ENCODE peak calls at places on chromosome 18, in nine cellular contexts. G, B, H, E, K, X, F, P and L are unnamed samples.

GRCh38 chr18:2536493-2536892 is 34.8 kb downstream of the METTL4 start:
- DNase-seq in G (no peak), B (peak), H (peak), E (no peak), K (no peak), X (no peak), F (no peak), P (peak), L (no peak)

GRCh38 chr18:14976736-14977430 is 228.9 kb downstream of the ANKRD30B start:
- DNase-seq in G (peak), B (peak), H (no peak), E (no peak), K (no peak), X (peak), F (no peak), P (no peak), L (no peak)

GRCh38 chr18:6997802-6998201 is 119.8 kb downstream of the LAMA1 start:
- DNase-seq in G (no peak), B (peak), H (no peak), E (no peak), K (no peak), X (no peak), F (no peak), P (peak), L (no peak)

GRCh38 chr18:848062-848795 is 36.2 kb upstream of the YES1 start:
- DNase-seq in G (no peak), B (no peak), H (peak), E (no peak), K (no peak), X (no peak), F (no peak), P (no peak), L (no peak)

GRCh38 chr18:60894254-60894945 is 438.8 kb upstream of the CDH20 start:
- DNase-seq in G (peak), B (no peak), H (no peak), E (no peak), K (no peak), X (no peak), F (no peak), P (peak), L (no peak)

GRCh38 chr18:10399465-10399864 is 55.0 kb upstream of the APCDD1 start:
- DNase-seq in G (no peak), B (no peak), H (no peak), E (no peak), K (no peak), X (no peak), F (no peak), P (no peak), L (no peak)

GRCh38 chr18:10202947-10203346 is 251.5 kb upstream of the APCDD1 start:
- DNase-seq in G (no peak), B (no peak), H (no peak), E (no peak), K (no peak), X (no peak), F (no peak), P (no peak), L (no peak)

GRCh38 chr18:49460958-49461601 is 635 bp upstream of the DYM start:
- DNase-seq in G (no peak), B (no peak), H (no peak), E (no peak), K (no peak), X (no peak), F (no peak), P (peak), L (no peak)

GRCh38 chr18:39835303-39836030 is 2119.6 kb upstream of the PIK3C3 start:
- DNase-seq in G (no peak), B (peak), H (peak), E (no peak), K (no peak), X (no peak), F (no peak), P (no peak), L (no peak)

GRCh38 chr18:55587341-55588000 is 521 bp downstream of the TCF4 start:
- DNase-seq in G (no peak), B (peak), H (no peak), E (no peak), K (no peak), X (no peak), F (no peak), P (peak), L (peak)

GRCh38 chr18:79552696-79553095 is 126.9 kb upstream of the CTDP1 start:
- DNase-seq in G (no peak), B (no peak), H (no peak), E (no peak), K (no peak), X (no peak), F (no peak), P (no peak), L (no peak)

GRCh38 chr18:79988925-79989361 is 580 bp upstream of the TXNL4A start:
- DNase-seq in G (peak), B (peak), H (peak), E (no peak), K (no peak), X (no peak), F (no peak), P (peak), L (no peak)

GRCh38 chr18:79874553-79875530 is 76.6 kb downstream of the SLC66A2 start:
- DNase-seq in G (no peak), B (no peak), H (no peak), E (no peak), K (no peak), X (no peak), F (no peak), P (no peak), L (no peak)

GRCh38 chr18:62669225-62669624 is 46.1 kb upstream of the PHLPP1 start:
- DNase-seq in G (no peak), B (no peak), H (no peak), E (no peak), K (no peak), X (no peak), F (no peak), P (no peak), L (no peak)

GRCh38 chr18:44880170-44880569 is 199.5 kb downstream of the SETBP1 start:
- DNase-seq in G (no peak), B (peak), H (no peak), E (no peak), K (no peak), X (no peak), F (no peak), P (peak), L (no peak)

GRCh38 chr18:57819671-57820460 is 16.8 kb upstream of the ATP8B1 start:
- DNase-seq in G (peak), B (peak), H (peak), E (no peak), K (no peak), X (peak), F (peak), P (peak), L (no peak)

GRCh38 chr18:55906533-55906932 is 318.5 kb upstream of the TCF4 start:
- DNase-seq in G (no peak), B (no peak), H (no peak), E (no peak), K (no peak), X (no peak), F (no peak), P (no peak), L (no peak)

GRCh38 chr18:2108581-2108980 is 462.7 kb downstream of the METTL4 start:
- DNase-seq in G (no peak), B (no peak), H (no peak), E (no peak), K (no peak), X (no peak), F (no peak), P (no peak), L (no peak)

GRCh38 chr18:29191263-29191662 is 1014.3 kb upstream of the CDH2 start:
- DNase-seq in G (no peak), B (peak), H (peak), E (no peak), K (no peak), X (no peak), F (peak), P (peak), L (no peak)

GRCh38 chr18:14086459-14087231 is 45.6 kb downstream of the ZNF519 start:
- DNase-seq in G (no peak), B (peak), H (peak), E (no peak), K (no peak), X (no peak), F (no peak), P (peak), L (peak)

GRCh38 chr18:13457327-13457726 is 238.8 kb downstream of the LDLRAD4 start:
- DNase-seq in G (no peak), B (no peak), H (no peak), E (no peak), K (no peak), X (no peak), F (no peak), P (no peak), L (no peak)

GRCh38 chr18:46437019-46437418 is 220.0 kb downstream of the LOXHD1 start:
- DNase-seq in G (no peak), B (no peak), H (no peak), E (no peak), K (no peak), X (no peak), F (no peak), P (no peak), L (no peak)

GRCh38 chr18:42271656-42272355 is 316.8 kb downstream of the PIK3C3 start:
- DNase-seq in G (no peak), B (no peak), H (no peak), E (no peak), K (no peak), X (no peak), F (no peak), P (no peak), L (no peak)

GRCh38 chr18:28149810-28150420 is 27.0 kb downstream of the CDH2 start:
- DNase-seq in G (no peak), B (no peak), H (no peak), E (no peak), K (no peak), X (no peak), F (no peak), P (no peak), L (no peak)

GRCh38 chr18:48975221-48975816 is 24.6 kb upstream of the SMAD7 start:
- DNase-seq in G (no peak), B (no peak), H (no peak), E (no peak), K (no peak), X (no peak), F (no peak), P (no peak), L (no peak)

GRCh38 chr18:45802814-45803492 is 22.5 kb upstream of the SIGLEC15 start:
- DNase-seq in G (peak), B (peak), H (peak), E (no peak), K (no peak), X (no peak), F (peak), P (peak), L (no peak)

GRCh38 chr18:4134691-4135090 is 320.4 kb downstream of the DLGAP1 start:
- DNase-seq in G (no peak), B (no peak), H (no peak), E (no peak), K (no peak), X (no peak), F (no peak), P (no peak), L (no peak)

GRCh38 chr18:63155910-63156773 is 163.4 kb downstream of the BCL2 start:
- DNase-seq in G (no peak), B (no peak), H (no peak), E (no peak), K (no peak), X (no peak), F (no peak), P (no peak), L (no peak)

GRCh38 chr18:26468931-26469340 is 79.4 kb downstream of the KCTD1 start:
- DNase-seq in G (no peak), B (no peak), H (peak), E (no peak), K (no peak), X (no peak), F (no peak), P (no peak), L (peak)

GRCh38 chr18:3703732-3704176 is 253.8 kb downstream of the TGIF1 start:
- DNase-seq in G (peak), B (peak), H (peak), E (peak), K (peak), X (peak), F (peak), P (peak), L (peak)

GRCh38 chr18:50044402-50044801 is 150.5 kb downstream of the MYO5B start:
- DNase-seq in G (no peak), B (no peak), H (no peak), E (no peak), K (no peak), X (no peak), F (no peak), P (no peak), L (no peak)

GRCh38 chr18:58861353-58861752 is 3.3 kb upstream of the ZNF532 start:
- DNase-seq in G (no peak), B (no peak), H (no peak), E (no peak), K (no peak), X (no peak), F (no peak), P (no peak), L (no peak)

DNA sequence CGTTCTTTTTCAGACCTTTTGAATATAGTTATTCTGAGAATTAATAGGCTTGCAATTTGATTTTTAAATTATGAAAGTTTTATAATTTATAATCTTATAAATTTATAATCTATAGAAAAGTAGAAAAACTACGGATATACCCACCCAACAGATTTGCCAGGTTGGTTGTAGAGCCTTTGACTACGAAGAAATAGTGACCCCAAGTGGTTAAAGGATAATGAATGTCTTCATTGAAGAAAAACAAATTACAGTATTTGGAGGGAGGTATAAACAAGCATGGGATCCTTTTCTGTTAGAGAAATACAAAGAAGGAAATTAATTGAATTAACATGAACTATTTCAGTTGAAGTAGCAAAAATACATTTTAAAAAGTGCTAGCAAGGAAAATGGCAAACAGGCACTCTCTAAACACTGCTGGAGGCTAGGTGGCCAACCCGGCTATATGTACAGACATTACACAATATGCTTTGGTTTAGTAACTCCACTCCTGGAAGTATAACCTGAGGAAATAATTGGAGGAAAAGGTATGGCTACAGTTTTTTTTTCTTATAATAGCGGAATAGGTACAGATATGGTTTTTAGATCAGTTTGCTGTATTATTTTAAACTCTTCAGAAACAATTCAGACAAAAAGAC is 110.9 kb downstream of the MIB1 start:
- DNase-seq in G (no peak), B (peak), H (peak), E (no peak), K (no peak), X (no peak), F (no peak), P (peak), L (no peak)
- TF ChIP-seq CTCF in G (no peak), B (peak), H (peak), E (no peak), K (peak), X (no peak), F (peak), P (peak), L (peak)

GRCh38 chr18:43789234-43790000 is 512.1 kb upstream of the SYT4 start:
- DNase-seq in G (no peak), B (peak), H (no peak), E (no peak), K (no peak), X (no peak), F (no peak), P (peak), L (no peak)
- TF ChIP-seq CTCF in G (no peak), B (peak), H (no peak), E (no peak), K (peak), X (no peak), F (peak), P (peak), L (no peak)

GRCh38 chr18:47777626-47778025 is 152.8 kb downstream of the SMAD2 start:
- DNase-seq in G (no peak), B (no peak), H (no peak), E (no peak), K (no peak), X (no peak), F (no peak), P (no peak), L (no peak)
- TF ChIP-seq CTCF in G (no peak), B (no peak), H (no peak), E (no peak), K (no peak), X (no peak), F (no peak), P (no peak), L (no peak)

DNA sequence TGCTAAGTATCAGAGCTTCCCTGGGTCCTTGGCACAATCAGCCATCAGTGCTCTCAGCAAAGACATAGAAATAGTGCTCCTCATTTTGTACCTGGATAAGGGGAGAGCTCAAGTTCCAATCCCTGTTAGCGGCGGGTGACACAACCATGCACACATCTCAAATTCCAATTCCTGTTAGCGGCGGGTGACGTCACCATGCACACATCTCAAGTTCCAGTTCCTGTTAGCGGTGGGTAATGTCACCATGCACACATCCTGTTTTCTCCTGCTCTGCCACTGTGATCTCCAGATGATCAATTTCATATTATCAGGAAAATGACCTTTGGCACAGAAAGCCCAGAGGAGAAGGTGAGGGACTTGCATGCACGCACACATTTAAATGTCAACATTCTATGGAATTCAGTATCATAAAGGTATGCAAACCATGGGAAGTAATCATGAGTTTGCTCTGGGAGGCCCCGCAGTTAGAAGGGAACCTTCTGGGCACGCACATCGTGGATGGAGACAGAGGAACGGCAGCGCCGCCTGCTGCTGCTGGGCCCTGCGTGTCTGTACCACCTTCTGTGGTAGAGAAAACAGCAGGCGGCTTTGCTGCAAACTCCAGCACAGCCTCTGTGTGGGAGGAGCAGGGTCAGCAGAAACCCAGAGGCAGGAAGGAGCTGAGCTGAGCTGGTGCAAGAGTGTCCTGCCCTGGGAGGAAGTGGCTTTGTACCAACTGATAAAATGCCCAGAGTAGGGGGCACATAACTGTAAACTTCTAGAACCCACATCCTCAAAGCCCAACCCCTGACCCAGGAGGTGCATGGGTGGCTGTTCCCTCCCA is 77.8 kb downstream of the MBP start:
- DNase-seq in G (peak), B (peak), H (peak), E (no peak), K (peak), X (peak), F (peak), P (peak), L (peak)
- TF ChIP-seq CTCF in G (peak), B (peak), H (peak), E (no peak), K (peak), X (peak), F (peak), P (peak), L (peak)

GRCh38 chr18:35917043-35917442 is 55.4 kb upstream of the RMP24 start:
- DNase-seq in G (no peak), B (no peak), H (no peak), E (no peak), K (no peak), X (peak), F (no peak), P (no peak), L (no peak)
- TF ChIP-seq CTCF in G (peak), B (no peak), H (no peak), E (no peak), K (no peak), X (no peak), F (no peak), P (no peak), L (no peak)

DNA sequence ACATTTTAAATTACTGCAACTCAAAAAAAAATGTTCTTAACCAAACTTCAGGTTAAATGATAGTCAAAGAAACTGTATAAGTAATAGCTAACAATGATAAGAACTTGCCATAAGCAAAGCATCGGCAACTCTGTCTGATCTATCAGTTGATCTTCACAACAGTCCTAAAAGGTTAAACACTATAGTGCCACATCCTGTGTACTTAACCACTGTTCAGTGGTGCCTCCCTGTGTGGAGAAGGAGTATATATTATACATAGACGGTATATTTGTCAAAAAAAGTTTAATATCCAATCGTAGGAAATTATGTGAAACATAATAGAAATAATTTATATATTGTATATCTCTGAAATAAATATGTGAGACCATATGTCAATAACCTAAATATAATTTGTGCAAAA is 13.0 kb downstream of the DTNA start:
- DNase-seq in G (no peak), B (peak), H (no peak), E (no peak), K (no peak), X (no peak), F (no peak), P (peak), L (no peak)
- TF ChIP-seq CTCF in G (no peak), B (no peak), H (no peak), E (no peak), K (no peak), X (no peak), F (no peak), P (no peak), L (no peak)

GRCh38 chr18:38790303-38790702 is 1224.7 kb upstream of the CELF4 start:
- DNase-seq in G (no peak), B (no peak), H (peak), E (no peak), K (no peak), X (no peak), F (no peak), P (no peak), L (no peak)
- TF ChIP-seq CTCF in G (no peak), B (no peak), H (no peak), E (no peak), K (no peak), X (no peak), F (peak), P (no peak), L (peak)

GRCh38 chr18:22848618-22849017 is 84.5 kb upstream of the RBBP8 start:
- DNase-seq in G (peak), B (peak), H (no peak), E (no peak), K (no peak), X (no peak), F (no peak), P (peak), L (no peak)

GRCh38 chr18:22847392-22847791 is 85.7 kb upstream of the RBBP8 start:
- DNase-seq in G (no peak), B (peak), H (no peak), E (no peak), K (no peak), X (no peak), F (no peak), P (peak), L (no peak)

GRCh38 chr18:22847867-22848451 is 85.2 kb upstream of the RBBP8 start:
- DNase-seq in G (no peak), B (peak), H (no peak), E (no peak), K (no peak), X (no peak), F (no peak), P (no peak), L (no peak)

GRCh38 chr18:22846088-22846683 is 86.9 kb upstream of the RBBP8 start:
- DNase-seq in G (no peak), B (peak), H (peak), E (no peak), K (no peak), X (no peak), F (no peak), P (peak), L (no peak)

GRCh38 chr18:22846697-22847096 is 86.4 kb upstream of the RBBP8 start:
- DNase-seq in G (no peak), B (no peak), H (no peak), E (no peak), K (no peak), X (no peak), F (no peak), P (no peak), L (no peak)
- TF ChIP-seq CTCF in G (no peak), B (no peak), H (no peak), E (no peak), K (no peak), X (no peak), F (no peak), P (no peak), L (no peak)